ENCODE peak calls at places on chromosome 15, in six cellular contexts. One of them, this sample, is unnamed.
A peak's percentile ranks its signal among the peaks of the same experiment; 100 is the strongest.

GRCh38 chr15:35545316-35545824 is 595 bp downstream of the DPH6 start:
- DNase-seq in pancreas: peak; percentile 27
- DNase-seq in SK-N-SH: peak; percentile 44
- DNase-seq in BJ: no peak
- DNase-seq in NCI-H446: peak; percentile 50
- DNase-seq in GM12891: peak; percentile 1
- DNase-seq in this sample: peak; percentile 40

GRCh38 chr15:74783072-74783807 is 1.4 kb downstream of the CSK start:
- DNase-seq in pancreas: no peak
- DNase-seq in SK-N-SH: peak; percentile 59
- DNase-seq in BJ: no peak
- DNase-seq in NCI-H446: no peak
- DNase-seq in GM12891: no peak
- DNase-seq in this sample: no peak

GRCh38 chr15:44550256-44550655 is 13.3 kb downstream of the EIF3J start:
- DNase-seq in pancreas: no peak
- DNase-seq in SK-N-SH: peak; percentile 52
- DNase-seq in BJ: no peak
- DNase-seq in NCI-H446: no peak
- DNase-seq in GM12891: no peak
- DNase-seq in this sample: no peak

GRCh38 chr15:41564286-41564959 is 5.4 kb downstream of the TYRO3 start:
- DNase-seq in pancreas: no peak
- DNase-seq in SK-N-SH: peak; percentile 88
- DNase-seq in BJ: no peak
- DNase-seq in NCI-H446: no peak
- DNase-seq in GM12891: no peak
- DNase-seq in this sample: no peak

GRCh38 chr15:30859091-30859874 is 44.4 kb upstream of the FAN1 start:
- DNase-seq in pancreas: no peak
- DNase-seq in SK-N-SH: peak; percentile 47
- DNase-seq in BJ: peak; percentile 9
- DNase-seq in NCI-H446: no peak
- DNase-seq in GM12891: peak; percentile 22
- DNase-seq in this sample: no peak

GRCh38 chr15:89400121-89400996 is 65.7 kb upstream of the POLG start:
- DNase-seq in pancreas: no peak
- DNase-seq in SK-N-SH: peak; percentile 85
- DNase-seq in BJ: no peak
- DNase-seq in NCI-H446: no peak
- DNase-seq in GM12891: no peak
- DNase-seq in this sample: no peak

GRCh38 chr15:71610991-71611720 is 199.2 kb upstream of the NR2E3 start:
- DNase-seq in pancreas: no peak
- DNase-seq in SK-N-SH: no peak
- DNase-seq in BJ: no peak
- DNase-seq in NCI-H446: no peak
- DNase-seq in GM12891: no peak
- DNase-seq in this sample: no peak

GRCh38 chr15:53359038-53359437 is 400.4 kb downstream of the WDR72 start:
- DNase-seq in pancreas: no peak
- DNase-seq in SK-N-SH: no peak
- DNase-seq in BJ: no peak
- DNase-seq in NCI-H446: no peak
- DNase-seq in GM12891: no peak
- DNase-seq in this sample: no peak

GRCh38 chr15:26758079-26758478 is 14.8 kb downstream of the GABRB3 start:
- DNase-seq in pancreas: no peak
- DNase-seq in SK-N-SH: no peak
- DNase-seq in BJ: no peak
- DNase-seq in NCI-H446: no peak
- DNase-seq in GM12891: no peak
- DNase-seq in this sample: no peak

GRCh38 chr15:82572311-82572710 is 32.1 kb upstream of the RPS17 start:
- DNase-seq in pancreas: no peak
- DNase-seq in SK-N-SH: peak; percentile 21
- DNase-seq in BJ: no peak
- DNase-seq in NCI-H446: no peak
- DNase-seq in GM12891: no peak
- DNase-seq in this sample: no peak

GRCh38 chr15:101152914-101153313 is 98.9 kb downstream of the CHSY1 start:
- DNase-seq in pancreas: no peak
- DNase-seq in SK-N-SH: no peak
- DNase-seq in BJ: no peak
- DNase-seq in NCI-H446: no peak
- DNase-seq in GM12891: no peak
- DNase-seq in this sample: no peak

GRCh38 chr15:66862111-66862815 is 160.2 kb downstream of the SMAD6 start:
- DNase-seq in pancreas: no peak
- DNase-seq in SK-N-SH: no peak
- DNase-seq in BJ: no peak
- DNase-seq in NCI-H446: no peak
- DNase-seq in GM12891: no peak
- DNase-seq in this sample: no peak

GRCh38 chr15:101180620-101181307 is 71.1 kb downstream of the CHSY1 start:
- DNase-seq in pancreas: no peak
- DNase-seq in SK-N-SH: no peak
- DNase-seq in BJ: no peak
- DNase-seq in NCI-H446: no peak
- DNase-seq in GM12891: no peak
- DNase-seq in this sample: no peak

GRCh38 chr15:98657721-98658120 is 9.4 kb downstream of the IGF1R start:
- DNase-seq in pancreas: no peak
- DNase-seq in SK-N-SH: no peak
- DNase-seq in BJ: no peak
- DNase-seq in NCI-H446: no peak
- DNase-seq in GM12891: no peak
- DNase-seq in this sample: no peak

GRCh38 chr15:70361106-70361505 is 263.4 kb upstream of the TLE3 start:
- DNase-seq in pancreas: no peak
- DNase-seq in SK-N-SH: no peak
- DNase-seq in BJ: no peak
- DNase-seq in NCI-H446: no peak
- DNase-seq in GM12891: no peak
- DNase-seq in this sample: no peak

GRCh38 chr15:40292246-40292645 is 9.4 kb upstream of the ANKRD63 start:
- DNase-seq in pancreas: no peak
- DNase-seq in SK-N-SH: no peak
- DNase-seq in BJ: no peak
- DNase-seq in NCI-H446: no peak
- DNase-seq in GM12891: no peak
- DNase-seq in this sample: no peak

GRCh38 chr15:80068578-80068977 is 9.1 kb downstream of the ZFAND6 start:
- DNase-seq in pancreas: no peak
- DNase-seq in SK-N-SH: no peak
- DNase-seq in BJ: peak; percentile 34
- DNase-seq in NCI-H446: no peak
- DNase-seq in GM12891: no peak
- DNase-seq in this sample: no peak

GRCh38 chr15:61575597-61575996 is 346.5 kb upstream of the RORA start:
- DNase-seq in pancreas: no peak
- DNase-seq in SK-N-SH: no peak
- DNase-seq in BJ: no peak
- DNase-seq in NCI-H446: no peak
- DNase-seq in GM12891: no peak
- DNase-seq in this sample: no peak

GRCh38 chr15:76337047-76337738 is 620 bp downstream of the ISL2 start:
- DNase-seq in pancreas: no peak
- DNase-seq in SK-N-SH: peak; percentile 67
- DNase-seq in BJ: no peak
- DNase-seq in NCI-H446: no peak
- DNase-seq in GM12891: no peak
- DNase-seq in this sample: no peak

This sample was measured in lung.